ENCODE peak calls at places on chromosomes 12 and 14, in eight cellular contexts. H is choroid plexus epithelial cell; M is stimulated activated CD8-positive, alpha-beta memory T cell treated with anti-CD3 and anti-CD28 coated beads, Interleukin-12 subunit alpha, Interleukin-12 subunit beta, amount 100 ng/mL, for 4 hours; Z is adipocyte; V is H9; G is WTC11; F is SK-MEL-5; E is activated CD4-positive, alpha-beta T cell treated with anti-CD3 and anti-CD28 coated beads for 48 hours. L is an unnamed sample.

GRCh38 chr12:52236386-52237050 is 3.5 kb downstream of the KRT7 start:
- DNase-seq in G (no peak), Z (no peak), M (no peak), H (no peak), E (no peak), V (no peak), F (no peak), L (no peak)

GRCh38 chr14:103846569-103847438 is 571 bp downstream of the PPP1R13B start:
- DNase-seq in F (no peak), V (peak; percentile 41), G (peak; percentile 36), H (no peak), E (peak; percentile 15), Z (peak; percentile 33), M (peak; percentile 23), L (no peak)

GRCh38 chr14:69259531-69260245 is at the start of gene GALNT16:
- DNase-seq in F (no peak), V (peak; percentile 67), E (peak; percentile 6), G (peak; percentile 69), M (no peak), H (peak; percentile 19), Z (peak; percentile 78), L (peak; percentile 64)

GRCh38 chr14:63673882-63674497 is 32.3 kb upstream of the WDR89 start:
- DNase-seq in Z (no peak), H (no peak), V (no peak), F (no peak), G (no peak), M (no peak), E (no peak), L (no peak)

GRCh38 chr12:6451348-6452244 is at the start of gene TAPBPL:
- DNase-seq in E (peak; percentile 85), V (peak; percentile 73), Z (peak; percentile 87), G (peak; percentile 54), H (peak; percentile 81), M (peak; percentile 63), F (peak; percentile 72), L (peak; percentile 96)

GRCh38 chr12:106223485-106224391 is 24.1 kb downstream of the CKAP4 start:
- DNase-seq in E (peak; percentile 80), F (peak; percentile 74), G (peak; percentile 84), V (peak; percentile 88), M (peak; percentile 31), H (peak; percentile 76), Z (peak; percentile 84), L (peak; percentile 69)

GRCh38 chr12:82673698-82674097 is 13.0 kb upstream of the TMTC2 start:
- DNase-seq in Z (no peak), E (no peak), F (no peak), G (no peak), V (no peak), M (no peak), H (no peak), L (peak; percentile 38)

GRCh38 chr14:61233436-61233956 is 47.6 kb downstream of the TMEM30B start:
- DNase-seq in M (no peak), F (no peak), V (no peak), E (no peak), H (no peak), Z (no peak), G (no peak), L (no peak)

GRCh38 chr12:13941258-13942249 is 39.8 kb downstream of the GRIN2B start:
- DNase-seq in F (peak; percentile 82), Z (peak; percentile 0), E (peak; percentile 31), H (peak; percentile 6), V (peak; percentile 80), G (peak; percentile 74), M (no peak), L (peak; percentile 26)

GRCh38 chr14:52610187-52610586 is 57.6 kb downstream of the GPR137C start:
- DNase-seq in H (no peak), M (no peak), E (no peak), G (no peak), V (no peak), Z (no peak), F (no peak), L (no peak)

GRCh38 chr12:130357729-130358330 is 20.1 kb downstream of the PIWIL1 start:
- DNase-seq in Z (no peak), H (no peak), M (no peak), F (no peak), G (no peak), V (no peak), E (no peak), L (no peak)

GRCh38 chr12:452667-453210 is 7.0 kb upstream of the B4GALNT3 start:
- DNase-seq in M (no peak), V (peak; percentile 20), G (peak; percentile 28), H (no peak), E (peak; percentile 91), Z (no peak), F (no peak), L (no peak)

GRCh38 chr12:97752129-97752528 is 289.5 kb downstream of the RMST start:
- DNase-seq in E (no peak), Z (no peak), F (no peak), G (no peak), H (no peak), M (no peak), V (no peak), L (no peak)

GRCh38 chr14:64983439-64984310 is 3.0 kb upstream of the FNTB start:
- DNase-seq in Z (peak; percentile 84), E (peak; percentile 45), G (no peak), F (peak; percentile 72), H (peak; percentile 86), V (no peak), M (no peak), L (peak; percentile 53)

GRCh38 chr14:105888784-105889665 is 362.6 kb downstream of the TMEM121 start:
- DNase-seq in G (no peak), V (no peak), Z (no peak), E (no peak), F (no peak), H (no peak), M (no peak), L (no peak)

GRCh38 chr12:52224154-52224553 is 8.9 kb upstream of the KRT7 start:
- DNase-seq in H (peak; percentile 60), M (no peak), G (no peak), E (no peak), V (no peak), Z (no peak), F (no peak), L (no peak)

GRCh38 chr14:58298477-58298879 is at the start of gene ARID4A:
- DNase-seq in F (no peak), E (peak; percentile 85), G (peak; percentile 76), H (no peak), Z (no peak), V (no peak), M (peak; percentile 67), L (no peak)

GRCh38 chr14:31172084-31172483 is 35.5 kb downstream of the HECTD1 start:
- DNase-seq in M (no peak), E (no peak), F (no peak), V (no peak), Z (peak; percentile 22), G (no peak), H (peak; percentile 16), L (no peak)

GRCh38 chr12:112979281-112979680 is 962 bp downstream of the OAS2 start:
- DNase-seq in Z (no peak), H (no peak), M (peak; percentile 13), F (no peak), V (no peak), G (no peak), E (peak; percentile 57), L (no peak)

GRCh38 chr12:119486599-119487154 is 106.9 kb upstream of the TMEM233 start:
- DNase-seq in H (no peak), V (peak; percentile 76), M (no peak), Z (no peak), F (no peak), G (peak; percentile 22), E (no peak), L (no peak)

GRCh38 chr12:121713257-121714155 is 954 bp downstream of the TMEM120B start:
- DNase-seq in M (no peak), H (no peak), F (peak; percentile 30), V (no peak), G (no peak), E (no peak), Z (peak; percentile 27), L (no peak)

GRCh38 chr12:104340917-104341611 is 37.5 kb downstream of the EID3 start:
- DNase-seq in E (no peak), G (no peak), F (no peak), M (no peak), H (peak; percentile 28), Z (no peak), V (no peak), L (no peak)

GRCh38 chr12:28500373-28501024 is 310.2 kb downstream of the CCDC91 start:
- DNase-seq in Z (no peak), E (no peak), V (no peak), H (peak; percentile 69), M (no peak), G (no peak), F (no peak), L (no peak)

GRCh38 chr12:18967814-18968213 is 161.7 kb upstream of the PLEKHA5 start:
- DNase-seq in V (no peak), Z (no peak), H (no peak), M (no peak), E (no peak), G (no peak), F (no peak), L (no peak)

GRCh38 chr12:74538491-74539258 is 1.0 kb downstream of the ATXN7L3B start:
- DNase-seq in H (peak; percentile 12), F (peak; percentile 5), Z (peak; percentile 17), G (no peak), M (no peak), V (no peak), E (peak; percentile 43), L (no peak)

GRCh38 chr12:15777355-15778012 is 11.7 kb downstream of the EPS8 start:
- DNase-seq in E (no peak), G (no peak), F (peak; percentile 82), M (no peak), V (no peak), Z (no peak), H (no peak), L (no peak)

GRCh38 chr14:30209136-30209535 is 281.5 kb upstream of the PRKD1 start:
- DNase-seq in E (no peak), F (no peak), H (no peak), V (no peak), Z (no peak), G (no peak), M (no peak), L (no peak)